ENCODE peak calls at places on chromosomes 6 and 20, in ten cellular contexts. One of them, this sample, is unnamed.

GRCh38 chr6:111943723-111944122 is 70.5 kb upstream of the FYN start:
- DNase-seq in stimulated activated naive CD4-positive, alpha-beta T cell: no peak
- DNase-seq in frontal cortex: no peak
- DNase-seq in A549: no peak
- DNase-seq in Right ventricle myocardium inferior: no peak
- DNase-seq in A673: no peak
- DNase-seq in T1000: no peak
- DNase-seq in EL: no peak
- DNase-seq in RPMI7951: no peak
- DNase-seq in immature natural killer cell: no peak
- DNase-seq in this sample: no peak

GRCh38 chr20:50746138-50746940 is 15.0 kb downstream of the PARD6B start:
- DNase-seq in stimulated activated naive CD4-positive, alpha-beta T cell: no peak
- DNase-seq in frontal cortex: no peak
- DNase-seq in A549: no peak
- DNase-seq in Right ventricle myocardium inferior: no peak
- DNase-seq in A673: no peak
- DNase-seq in T1000: no peak
- DNase-seq in EL: no peak
- DNase-seq in RPMI7951: no peak
- DNase-seq in immature natural killer cell: no peak
- DNase-seq in this sample: no peak

GRCh38 chr6:107670792-107671199 is 153.3 kb downstream of the SCML4 start:
- DNase-seq in stimulated activated naive CD4-positive, alpha-beta T cell: no peak
- DNase-seq in frontal cortex: peak
- DNase-seq in A549: no peak
- DNase-seq in Right ventricle myocardium inferior: peak
- DNase-seq in A673: peak
- DNase-seq in T1000: no peak
- DNase-seq in EL: peak
- DNase-seq in RPMI7951: peak
- DNase-seq in immature natural killer cell: peak
- DNase-seq in this sample: peak

GRCh38 chr20:61885759-61886715 is 179.6 kb downstream of the TAF4 start:
- DNase-seq in stimulated activated naive CD4-positive, alpha-beta T cell: no peak
- DNase-seq in frontal cortex: no peak
- DNase-seq in A549: no peak
- DNase-seq in Right ventricle myocardium inferior: peak
- DNase-seq in A673: no peak
- DNase-seq in T1000: no peak
- DNase-seq in EL: no peak
- DNase-seq in RPMI7951: no peak
- DNase-seq in immature natural killer cell: no peak
- DNase-seq in this sample: no peak

GRCh38 chr6:7201732-7202541 is 94.2 kb downstream of the RREB1 start:
- DNase-seq in stimulated activated naive CD4-positive, alpha-beta T cell: no peak
- DNase-seq in frontal cortex: peak
- DNase-seq in A549: no peak
- DNase-seq in Right ventricle myocardium inferior: peak
- DNase-seq in A673: no peak
- DNase-seq in T1000: no peak
- DNase-seq in EL: no peak
- DNase-seq in RPMI7951: no peak
- DNase-seq in immature natural killer cell: no peak
- DNase-seq in this sample: peak

GRCh38 chr20:56422131-56422823 is 10.2 kb downstream of the CASS4 start:
- DNase-seq in stimulated activated naive CD4-positive, alpha-beta T cell: no peak
- DNase-seq in frontal cortex: no peak
- DNase-seq in A549: peak
- DNase-seq in Right ventricle myocardium inferior: no peak
- DNase-seq in A673: peak
- DNase-seq in T1000: no peak
- DNase-seq in EL: peak
- DNase-seq in RPMI7951: peak
- DNase-seq in immature natural killer cell: no peak
- DNase-seq in this sample: no peak

GRCh38 chr6:24918641-24919403 is 16.9 kb downstream of the RIPOR2 start:
- DNase-seq in stimulated activated naive CD4-positive, alpha-beta T cell: no peak
- DNase-seq in frontal cortex: no peak
- DNase-seq in A549: no peak
- DNase-seq in Right ventricle myocardium inferior: peak
- DNase-seq in A673: peak
- DNase-seq in T1000: no peak
- DNase-seq in EL: no peak
- DNase-seq in RPMI7951: no peak
- DNase-seq in immature natural killer cell: no peak
- DNase-seq in this sample: no peak

GRCh38 chr20:44382641-44383040 is 27.1 kb downstream of the HNF4A start:
- DNase-seq in stimulated activated naive CD4-positive, alpha-beta T cell: no peak
- DNase-seq in frontal cortex: no peak
- DNase-seq in A549: peak
- DNase-seq in Right ventricle myocardium inferior: no peak
- DNase-seq in A673: no peak
- DNase-seq in T1000: no peak
- DNase-seq in EL: no peak
- DNase-seq in RPMI7951: no peak
- DNase-seq in immature natural killer cell: no peak
- DNase-seq in this sample: no peak

GRCh38 chr20:13545755-13546154 is 93.0 kb downstream of the TASP1 start:
- DNase-seq in stimulated activated naive CD4-positive, alpha-beta T cell: no peak
- DNase-seq in frontal cortex: no peak
- DNase-seq in A549: no peak
- DNase-seq in Right ventricle myocardium inferior: no peak
- DNase-seq in A673: no peak
- DNase-seq in T1000: no peak
- DNase-seq in EL: no peak
- DNase-seq in RPMI7951: no peak
- DNase-seq in immature natural killer cell: no peak
- DNase-seq in this sample: no peak

GRCh38 chr20:51767867-51768758 is at the start of gene ATP9A:
- DNase-seq in stimulated activated naive CD4-positive, alpha-beta T cell: no peak
- DNase-seq in frontal cortex: peak
- DNase-seq in A549: no peak
- DNase-seq in Right ventricle myocardium inferior: no peak
- DNase-seq in A673: no peak
- DNase-seq in T1000: no peak
- DNase-seq in EL: peak
- DNase-seq in RPMI7951: peak
- DNase-seq in immature natural killer cell: peak
- DNase-seq in this sample: peak

GRCh38 chr20:1803216-1804128 is 91.7 kb upstream of the SIRPA start:
- DNase-seq in stimulated activated naive CD4-positive, alpha-beta T cell: no peak
- DNase-seq in frontal cortex: peak
- DNase-seq in A549: no peak
- DNase-seq in Right ventricle myocardium inferior: peak
- DNase-seq in A673: peak
- DNase-seq in T1000: no peak
- DNase-seq in EL: peak
- DNase-seq in RPMI7951: peak
- DNase-seq in immature natural killer cell: no peak
- DNase-seq in this sample: peak

GRCh38 chr6:41408982-41409381 is 73.6 kb downstream of the NCR2 start:
- DNase-seq in stimulated activated naive CD4-positive, alpha-beta T cell: no peak
- DNase-seq in frontal cortex: no peak
- DNase-seq in A549: no peak
- DNase-seq in Right ventricle myocardium inferior: no peak
- DNase-seq in A673: no peak
- DNase-seq in T1000: no peak
- DNase-seq in EL: no peak
- DNase-seq in RPMI7951: no peak
- DNase-seq in immature natural killer cell: no peak
- DNase-seq in this sample: no peak

GRCh38 chr20:20528896-20529295 is 161.0 kb downstream of the INSM1 start:
- DNase-seq in stimulated activated naive CD4-positive, alpha-beta T cell: no peak
- DNase-seq in frontal cortex: no peak
- DNase-seq in A549: no peak
- DNase-seq in Right ventricle myocardium inferior: no peak
- DNase-seq in A673: peak
- DNase-seq in T1000: no peak
- DNase-seq in EL: no peak
- DNase-seq in RPMI7951: no peak
- DNase-seq in immature natural killer cell: no peak
- DNase-seq in this sample: no peak

GRCh38 chr20:37315293-37316110 is 26.0 kb downstream of the MANBAL start:
- DNase-seq in stimulated activated naive CD4-positive, alpha-beta T cell: no peak
- DNase-seq in frontal cortex: no peak
- DNase-seq in A549: no peak
- DNase-seq in Right ventricle myocardium inferior: peak
- DNase-seq in A673: no peak
- DNase-seq in T1000: no peak
- DNase-seq in EL: peak
- DNase-seq in RPMI7951: no peak
- DNase-seq in immature natural killer cell: peak
- DNase-seq in this sample: peak

This sample was measured in B cell.